ENCODE peak calls at places on chromosomes 16 and 17, in four cellular contexts. G is neural progenitor cell, O is cardiac fibroblast, F is GM06990. P is an unnamed sample.

GRCh38 chr16:12500771-12501170 is 302.9 kb downstream of the CPPED1 start:
- DNase-seq in G (no peak), O (no peak), F (no peak), P (no peak)

GRCh38 chr16:84774810-84775209 is 45.0 kb upstream of the CRISPLD2 start:
- DNase-seq in G (no peak), O (peak; percentile 88), F (no peak), P (no peak)

GRCh38 chr17:81365148-81365600 is 30.1 kb upstream of the BAHCC1 start:
- DNase-seq in G (peak; percentile 85), O (peak; percentile 78), F (no peak), P (no peak)

GRCh38 chr17:36921131-36921851 is 16.0 kb upstream of the LHX1 start:
- DNase-seq in G (peak; percentile 92), O (peak; percentile 58), F (no peak), P (no peak)

GRCh38 chr17:38745545-38745944 is 2.6 kb downstream of the PCGF2 start:
- DNase-seq in G (no peak), O (no peak), F (no peak), P (no peak)

GRCh38 chr16:18069683-18070082 is 266.9 kb downstream of the NPIPA8 start:
- DNase-seq in G (no peak), O (no peak), F (no peak), P (no peak)

GRCh38 chr16:53429221-53429943 is 4.9 kb upstream of the RBL2 start:
- DNase-seq in G (no peak), O (peak; percentile 64), F (no peak), P (no peak)

GRCh38 chr17:28946239-28946638 is 5.1 kb downstream of the PHF12 start:
- DNase-seq in G (no peak), O (peak; percentile 58), F (no peak), P (no peak)

GRCh38 chr17:41864837-41865595 is at the start of gene KLHL11:
- DNase-seq in G (peak; percentile 97), O (peak; percentile 91), F (peak; percentile 93), P (peak; percentile 94)

GRCh38 chr16:2081201-2081600 is 33.4 kb downstream of the TSC2 start:
- DNase-seq in G (no peak), O (no peak), F (no peak), P (no peak)

GRCh38 chr16:55728797-55729196 is 73.0 kb downstream of the SLC6A2 start:
- DNase-seq in G (no peak), O (no peak), F (no peak), P (no peak)

GRCh38 chr16:8739151-8739550 is 58.3 kb downstream of the TMEM186 start:
- DNase-seq in G (no peak), O (no peak), F (no peak), P (no peak)

GRCh38 chr16:720507-720989 is 398 bp upstream of the ANTKMT start:
- DNase-seq in G (peak; percentile 81), O (peak; percentile 80), F (peak; percentile 76), P (peak; percentile 85)

GRCh38 chr17:80845863-80846671 is 145.6 kb upstream of the CHMP6 start:
- DNase-seq in G (no peak), O (no peak), F (peak; percentile 74), P (peak; percentile 84)

GRCh38 chr16:9061358-9061813 is 30.1 kb upstream of the HAPSTR1 start:
- DNase-seq in G (no peak), O (no peak), F (no peak), P (peak; percentile 50)

GRCh38 chr17:60971515-60972369 is 294.1 kb downstream of the BCAS3 start:
- DNase-seq in G (peak; percentile 71), O (peak; percentile 66), F (peak; percentile 5), P (peak; percentile 67)

GRCh38 chr17:37671813-37672544 is 28.7 kb upstream of the DDX52 start:
- DNase-seq in G (no peak), O (peak; percentile 54), F (no peak), P (no peak)

GRCh38 chr17:45314761-45315549 is 1.9 kb downstream of the MAP3K14 start:
- DNase-seq in G (no peak), O (no peak), F (no peak), P (peak; percentile 75)

GRCh38 chr16:4679156-4679853 is 14.1 kb upstream of the NUDT16L1 start:
- DNase-seq in G (no peak), O (no peak), F (no peak), P (no peak)

GRCh38 chr16:21638573-21638975 is 13.8 kb downstream of the IGSF6 start:
- DNase-seq in G (no peak), O (peak; percentile 30), F (no peak), P (no peak)

GRCh38 chr16:2006317-2006716 is 3.3 kb downstream of the ZNF598 start:
- DNase-seq in G (no peak), O (no peak), F (no peak), P (no peak)

GRCh38 chr16:3606441-3606840 is 5.0 kb downstream of the SLX4 start:
- DNase-seq in G (no peak), O (no peak), F (no peak), P (no peak)

GRCh38 chr16:79707867-79708266 is 107.3 kb upstream of the MAF start:
- DNase-seq in G (no peak), O (peak; percentile 48), F (no peak), P (no peak)

GRCh38 chr17:4317648-4318047 is 48.8 kb downstream of the UBE2G1 start:
- DNase-seq in G (no peak), O (no peak), F (no peak), P (no peak)

GRCh38 chr17:66353937-66354401 is 51.6 kb downstream of the PRKCA start:
- DNase-seq in G (no peak), O (peak; percentile 37), F (no peak), P (no peak)

GRCh38 chr17:58637011-58637570 is 54.8 kb downstream of the TEX14 start:
- DNase-seq in G (no peak), O (no peak), F (no peak), P (no peak)

GRCh38 chr17:50583636-50584035 is 23.1 kb downstream of the CACNA1G start:
- DNase-seq in G (no peak), O (no peak), F (no peak), P (no peak)

GRCh38 chr17:65243838-65244237 is 106.7 kb downstream of the RGS9 start:
- DNase-seq in G (peak; percentile 78), O (peak; percentile 41), F (no peak), P (no peak)

GRCh38 chr17:73430848-73431247 is 119.0 kb upstream of the CDC42EP4 start:
- DNase-seq in G (no peak), O (peak; percentile 10), F (no peak), P (no peak)

GRCh38 chr17:4899341-4900230 is at the start of gene C17orf107:
- DNase-seq in G (peak; percentile 81), O (peak; percentile 88), F (peak; percentile 84), P (peak; percentile 78)

GRCh38 chr16:10514369-10515055 is 65.9 kb downstream of the EMP2 start:
- DNase-seq in G (peak; percentile 59), O (peak; percentile 81), F (peak; percentile 33), P (peak; percentile 72)

GRCh38 chr17:72852267-72852945 is 240.1 kb downstream of the SLC39A11 start:
- DNase-seq in G (no peak), O (no peak), F (no peak), P (no peak)

GRCh38 chr17:11285946-11286345 is 44.9 kb downstream of the SHISA6 start:
- DNase-seq in G (no peak), O (no peak), F (no peak), P (no peak)

GRCh38 chr16:66899945-66900688 is 18.6 kb downstream of the CDH16 start:
- DNase-seq in G (peak; percentile 31), O (peak; percentile 80), F (no peak), P (no peak)

GRCh38 chr17:73437826-73438225 is 126.0 kb upstream of the CDC42EP4 start:
- DNase-seq in G (no peak), O (no peak), F (no peak), P (no peak)

GRCh38 chr16:54986404-54986803 is 55.7 kb downstream of the IRX5 start:
- DNase-seq in G (peak; percentile 68), O (no peak), F (no peak), P (no peak)

GRCh38 chr16:58634265-58634802 is 4.7 kb upstream of the CNOT1 start:
- DNase-seq in G (no peak), O (no peak), F (no peak), P (no peak)
- TF ChIP-seq CTCF in G (no peak), O (no peak), F (no peak), P (no peak)

GRCh38 chr16:22813946-22814325 is at the start of gene HS3ST2:
- DNase-seq in G (peak; percentile 92), O (peak; percentile 0), F (peak; percentile 13), P (no peak)
- H3K4me3 ChIP-seq in G (peak within 1 kb of the TSS; percentile 62), O (no peak within 1 kb of the TSS), F (no peak within 1 kb of the TSS), P (no peak within 1 kb of the TSS)

DNA sequence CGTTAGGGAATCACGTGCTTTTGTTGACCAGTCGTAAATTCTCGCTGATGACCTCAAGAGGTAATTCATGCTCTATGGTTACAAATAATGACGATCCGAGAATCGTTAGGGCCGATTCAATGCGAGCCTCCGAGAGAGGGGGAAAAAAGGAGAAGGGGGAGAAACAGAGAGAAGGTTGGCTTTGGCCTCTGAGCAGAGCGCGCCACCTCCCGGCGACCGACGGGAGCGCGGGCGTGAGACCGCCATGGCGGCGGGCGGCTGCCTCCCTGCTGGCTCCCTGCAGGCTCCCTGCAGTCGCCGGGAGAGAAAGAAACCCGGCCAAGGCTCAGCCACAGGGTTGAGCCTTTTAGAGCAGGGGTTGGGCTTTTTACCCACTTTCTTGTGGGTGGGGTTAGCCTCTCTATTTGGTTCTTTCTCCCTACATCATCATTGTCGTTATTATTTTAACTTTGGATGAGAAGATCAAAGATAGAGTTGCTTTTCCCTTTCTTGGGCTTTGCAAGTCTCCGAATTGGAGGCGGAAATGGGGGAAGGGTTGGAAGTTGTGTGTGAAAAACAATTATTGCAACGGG is 347 bp upstream of the HOXB5 start:
- DNase-seq in G (peak; percentile 87), O (peak; percentile 73), F (peak; percentile 87), P (peak; percentile 78)
- TF ChIP-seq CTCF in G (peak; percentile 91), O (peak; percentile 81), F (peak; percentile 88), P (peak; percentile 96)

GRCh38 chr17:27332052-27332403 is 38.1 kb downstream of the WSB1 start:
- DNase-seq in G (no peak), O (no peak), F (no peak), P (no peak)
- H3K4me3 ChIP-seq in G (no peak overlapping the region), O (no peak overlapping the region), F (no peak overlapping the region), P (no peak overlapping the region)

GRCh38 chr16:68096491-68096890 is 11.3 kb downstream of the NFATC3 start:
- DNase-seq in G (no peak), O (no peak), F (no peak), P (no peak)

GRCh38 chr16:68093816-68094613 is 8.8 kb downstream of the NFATC3 start:
- DNase-seq in G (peak; percentile 32), O (peak; percentile 52), F (no peak), P (no peak)

GRCh38 chr16:68097088-68097487 is 11.9 kb downstream of the NFATC3 start:
- DNase-seq in G (no peak), O (no peak), F (no peak), P (no peak)

GRCh38 chr16:68091604-68092261 is 6.6 kb downstream of the NFATC3 start:
- DNase-seq in G (no peak), O (peak; percentile 67), F (no peak), P (no peak)

GRCh38 chr16:68094614-68094934 is 9.4 kb downstream of the NFATC3 start:
- DNase-seq in G (no peak), O (no peak), F (no peak), P (no peak)
- TF ChIP-seq CTCF in G (no peak), O (no peak), F (no peak), P (no peak)